ENCODE peak calls at places on chromosomes 2 and 18, in eight cellular contexts. Q is uterus, V is fibroblast of mammary gland, I is spleen, K is astrocyte, E is transverse colon, L is right cardiac atrium, Z is cardiac fibroblast. O is an unnamed sample.
A peak's percentile ranks its signal among the peaks of the same experiment; 100 is the strongest.

GRCh38 chr2:121365061-121365460 is 80.1 kb upstream of the TFCP2L1 start:
- DNase-seq in E (no peak), Q (no peak), L (no peak), V (no peak), K (no peak), I (no peak), Z (no peak), O (no peak)

GRCh38 chr2:1360132-1360531 is 53.1 kb upstream of the TPO start:
- DNase-seq in Z (no peak), L (no peak), Q (no peak), V (no peak), K (no peak), E (no peak), I (no peak), O (no peak)

GRCh38 chr2:73111300-73112025 is 1.3 kb downstream of the RAB11FIP5 start:
- DNase-seq in I (peak; percentile 83), K (peak; percentile 40), L (peak; percentile 80), Z (peak; percentile 35), V (peak; percentile 35), E (peak; percentile 55), Q (peak; percentile 55), O (peak; percentile 69)

GRCh38 chr2:42132966-42133641 is 36.0 kb upstream of the EML4 start:
- DNase-seq in V (peak; percentile 98), L (peak; percentile 91), Q (peak; percentile 93), K (peak; percentile 98), I (peak; percentile 95), E (peak; percentile 85), Z (peak; percentile 85), O (peak; percentile 93)

GRCh38 chr2:161710131-161710915 is 86.1 kb downstream of the SLC4A10 start:
- DNase-seq in Q (no peak), V (peak; percentile 57), I (no peak), Z (peak; percentile 1), K (peak; percentile 52), E (no peak), L (no peak), O (peak; percentile 3)

GRCh38 chr2:64653174-64654062 is at the start of gene SERTAD2:
- DNase-seq in L (peak; percentile 97), I (peak; percentile 99), Z (peak; percentile 94), E (peak; percentile 91), K (peak; percentile 69), V (peak; percentile 77), Q (peak; percentile 88), O (peak; percentile 91)

GRCh38 chr2:117067917-117068316 is 746.6 kb upstream of the DDX18 start:
- DNase-seq in L (no peak), Q (no peak), E (no peak), I (no peak), K (no peak), V (no peak), Z (no peak), O (no peak)

GRCh38 chr2:126145752-126146151 is 510.2 kb upstream of the GYPC start:
- DNase-seq in Z (no peak), L (no peak), V (no peak), K (no peak), E (no peak), I (no peak), Q (no peak), O (no peak)

GRCh38 chr2:7692657-7693161 is 775.5 kb downstream of the RNF144A start:
- DNase-seq in Q (no peak), V (peak; percentile 97), Z (peak; percentile 58), L (peak; percentile 76), E (no peak), I (no peak), K (peak; percentile 87), O (peak; percentile 94)

GRCh38 chr2:134774074-134774742 is 55.4 kb upstream of the TMEM163 start:
- DNase-seq in E (no peak), I (no peak), K (no peak), V (no peak), L (no peak), Q (no peak), Z (peak; percentile 28), O (peak; percentile 49)

GRCh38 chr2:58939388-58939787 is 698.3 kb upstream of the FANCL start:
- DNase-seq in Z (no peak), I (no peak), V (peak; percentile 40), Q (no peak), L (no peak), E (no peak), K (peak; percentile 64), O (peak; percentile 41)

GRCh38 chr2:84882415-84882738 is 1.5 kb upstream of the TRABD2A start:
- DNase-seq in Z (no peak), Q (no peak), I (no peak), K (no peak), E (no peak), V (no peak), L (no peak), O (no peak)
- H3K4me3 ChIP-seq in Z (no peak overlapping the region), Q (no peak overlapping the region), I (peak overlapping the region; percentile 53), K (no peak overlapping the region), E (no peak overlapping the region), V (no peak overlapping the region), L (no peak overlapping the region), O (no peak overlapping the region)

GRCh38 chr2:172821370-172822338 is 86.0 kb downstream of the RAPGEF4 start:
- DNase-seq in I (no peak), E (no peak), K (peak; percentile 51), V (no peak), Z (peak; percentile 71), Q (peak; percentile 25), L (no peak), O (no peak)
- H3K4me3 ChIP-seq in I (no peak overlapping the region), E (no peak overlapping the region), K (no peak overlapping the region), V (no peak overlapping the region), Z (no peak overlapping the region), Q (no peak overlapping the region), L (peak overlapping the region; percentile 55), O (no peak overlapping the region)

GRCh38 chr18:3604260-3604625 is 154.3 kb downstream of the TGIF1 start:
- DNase-seq in V (no peak), E (no peak), Q (no peak), Z (no peak), K (no peak), L (no peak), I (no peak), O (no peak)
- H3K4me3 ChIP-seq in V (peak overlapping the region; percentile 47), E (peak overlapping the region; percentile 21), Q (peak overlapping the region; percentile 44), Z (peak overlapping the region; percentile 44), K (peak overlapping the region; percentile 70), L (peak overlapping the region; percentile 74), I (peak overlapping the region; percentile 31), O (no peak overlapping the region)

GRCh38 chr18:59918320-59918755 is 18.5 kb downstream of the PMAIP1 start:
- DNase-seq in Q (no peak), I (peak; percentile 88), K (peak; percentile 87), L (peak; percentile 68), Z (peak; percentile 62), E (peak; percentile 55), V (peak; percentile 55), O (peak; percentile 89)
- H3K4me3 ChIP-seq in Q (no peak overlapping the region), I (no peak overlapping the region), K (no peak overlapping the region), L (no peak overlapping the region), Z (no peak overlapping the region), E (no peak overlapping the region), V (no peak overlapping the region), O (no peak overlapping the region)

GRCh38 chr2:230007931-230008707 is 60.6 kb downstream of the SLC16A14 start:
- DNase-seq in K (peak; percentile 32), Z (peak; percentile 86), E (peak; percentile 84), Q (peak; percentile 66), I (peak; percentile 93), L (peak; percentile 90), V (peak; percentile 76), O (peak; percentile 78)
- H3K4me3 ChIP-seq in K (no peak overlapping the region), Z (no peak overlapping the region), E (no peak overlapping the region), Q (no peak overlapping the region), I (no peak overlapping the region), L (no peak overlapping the region), V (no peak overlapping the region), O (no peak overlapping the region)

GRCh38 chr2:158753561-158754302 is 41.4 kb upstream of the DAPL1 start:
- DNase-seq in K (peak; percentile 44), E (peak; percentile 23), I (no peak), L (peak; percentile 73), Z (peak; percentile 82), Q (peak; percentile 42), V (peak; percentile 78), O (peak; percentile 72)
- H3K4me3 ChIP-seq in K (no peak overlapping the region), E (no peak overlapping the region), I (no peak overlapping the region), L (peak overlapping the region; percentile 71), Z (peak overlapping the region; percentile 22), Q (peak overlapping the region; percentile 7), V (peak overlapping the region; percentile 22), O (no peak overlapping the region)